ENCODE peak calls at places on chromosome 13, in ten cellular contexts. One of them, this sample, is unnamed. For H3K4me1, the result is how much of the 10 kb centered on the place peaks cover.

GRCh38 chr13:113842336-113843062 is 21.4 kb downstream of the GAS6 start:
- DNase-seq in astrocyte: no peak
- DNase-seq in mesenchymal stem cell: no peak
- DNase-seq in keratinocyte: no peak
- DNase-seq in DND-41: no peak
- DNase-seq in PC-3: no peak
- DNase-seq in PC-9: no peak
- DNase-seq in IMR-90: no peak
- DNase-seq in neuronal stem cell: no peak
- DNase-seq in mammary epithelial cell: no peak
- DNase-seq in this sample: no peak

GRCh38 chr13:40433577-40433976 is 232.9 kb downstream of the FOXO1 start:
- DNase-seq in PC-9: no peak
- DNase-seq in keratinocyte: no peak
- DNase-seq in mammary epithelial cell: no peak
- DNase-seq in mesenchymal stem cell: no peak
- DNase-seq in PC-3: no peak
- DNase-seq in neuronal stem cell: no peak
- DNase-seq in IMR-90: no peak
- DNase-seq in DND-41: peak
- DNase-seq in astrocyte: no peak
- DNase-seq in this sample: no peak

GRCh38 chr13:67383358-67383757 is 153.2 kb upstream of the PCDH9 start:
- DNase-seq in mesenchymal stem cell: peak
- DNase-seq in mammary epithelial cell: no peak
- DNase-seq in neuronal stem cell: no peak
- DNase-seq in keratinocyte: no peak
- DNase-seq in PC-3: no peak
- DNase-seq in PC-9: no peak
- DNase-seq in astrocyte: peak
- DNase-seq in DND-41: no peak
- DNase-seq in IMR-90: peak
- DNase-seq in this sample: peak

GRCh38 chr13:33376212-33376611 is 90.7 kb upstream of the STARD13 start:
- DNase-seq in DND-41: no peak
- DNase-seq in PC-9: no peak
- DNase-seq in mesenchymal stem cell: no peak
- DNase-seq in neuronal stem cell: no peak
- DNase-seq in astrocyte: no peak
- DNase-seq in keratinocyte: no peak
- DNase-seq in PC-3: no peak
- DNase-seq in mammary epithelial cell: no peak
- DNase-seq in IMR-90: no peak
- DNase-seq in this sample: no peak

GRCh38 chr13:28449826-28450773 is 44.8 kb downstream of the FLT1 start:
- DNase-seq in astrocyte: no peak
- DNase-seq in IMR-90: no peak
- DNase-seq in DND-41: no peak
- DNase-seq in keratinocyte: no peak
- DNase-seq in PC-9: no peak
- DNase-seq in PC-3: peak
- DNase-seq in mammary epithelial cell: no peak
- DNase-seq in mesenchymal stem cell: peak
- DNase-seq in neuronal stem cell: no peak
- DNase-seq in this sample: no peak

GRCh38 chr13:29849071-29849541 is 1.3 kb downstream of the UBL3 start:
- DNase-seq in PC-3: peak
- DNase-seq in neuronal stem cell: no peak
- DNase-seq in astrocyte: peak
- DNase-seq in mesenchymal stem cell: peak
- DNase-seq in DND-41: peak
- DNase-seq in PC-9: no peak
- DNase-seq in IMR-90: peak
- DNase-seq in mammary epithelial cell: peak
- DNase-seq in keratinocyte: no peak
- DNase-seq in this sample: peak

GRCh38 chr13:72198967-72199601 is 332.1 kb upstream of the DACH1 start:
- DNase-seq in keratinocyte: no peak
- DNase-seq in astrocyte: no peak
- DNase-seq in neuronal stem cell: no peak
- DNase-seq in mammary epithelial cell: no peak
- DNase-seq in IMR-90: no peak
- DNase-seq in PC-3: no peak
- DNase-seq in DND-41: no peak
- DNase-seq in PC-9: no peak
- DNase-seq in mesenchymal stem cell: no peak
- DNase-seq in this sample: no peak

GRCh38 chr13:57925250-57925649 is 293.7 kb downstream of the PCDH17 start:
- DNase-seq in PC-9: no peak
- DNase-seq in astrocyte: peak
- DNase-seq in DND-41: no peak
- DNase-seq in mammary epithelial cell: no peak
- DNase-seq in IMR-90: no peak
- DNase-seq in neuronal stem cell: no peak
- DNase-seq in mesenchymal stem cell: peak
- DNase-seq in PC-3: peak
- DNase-seq in keratinocyte: no peak
- DNase-seq in this sample: peak

DNA sequence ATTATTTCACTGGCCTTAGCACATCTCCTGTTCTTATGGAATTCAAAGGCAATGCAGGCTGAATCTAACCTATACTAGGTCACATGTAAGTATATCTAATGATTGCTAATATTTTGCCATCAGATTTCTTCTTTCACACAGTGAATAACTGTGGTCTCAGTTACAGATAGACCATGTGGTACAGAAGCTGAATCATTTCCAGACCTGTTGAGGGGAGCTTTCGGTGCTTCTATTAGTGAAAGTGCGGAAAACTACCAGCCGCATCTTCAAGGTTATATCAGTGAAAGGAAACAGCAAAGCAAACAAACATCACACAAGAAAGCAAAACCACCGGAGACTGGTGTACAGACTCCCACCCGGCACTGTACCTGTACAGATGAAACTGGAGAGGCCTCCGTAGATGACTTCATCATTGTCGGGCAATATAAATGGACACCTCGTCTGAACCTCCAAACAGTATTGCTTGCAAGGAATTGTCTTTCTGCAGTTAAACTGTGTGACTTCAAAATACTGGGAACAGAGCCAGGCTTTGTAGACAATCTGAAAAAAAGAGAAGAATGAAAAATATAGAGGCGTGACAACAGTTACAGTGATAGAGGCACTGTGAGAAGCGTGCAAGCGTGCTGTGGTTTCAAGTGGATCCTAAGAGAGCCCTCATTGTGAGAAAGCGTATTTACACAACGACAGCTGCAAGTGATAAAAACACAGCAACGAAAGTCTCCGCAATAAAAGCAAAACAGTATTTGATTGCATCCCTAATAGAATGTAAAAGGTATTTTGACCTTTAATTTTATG is 642.5 kb upstream of the ARGLU1 start:
- DNase-seq in IMR-90: peak
- DNase-seq in mammary epithelial cell: no peak
- DNase-seq in neuronal stem cell: no peak
- DNase-seq in mesenchymal stem cell: peak
- DNase-seq in keratinocyte: no peak
- DNase-seq in astrocyte: peak
- DNase-seq in DND-41: no peak
- DNase-seq in PC-3: no peak
- DNase-seq in PC-9: no peak
- DNase-seq in this sample: peak
- H3K4me2 ChIP-seq in IMR-90: peak
- H3K4me2 ChIP-seq in mammary epithelial cell: no peak
- H3K4me2 ChIP-seq in neuronal stem cell: no peak
- H3K4me2 ChIP-seq in mesenchymal stem cell: peak
- H3K4me2 ChIP-seq in keratinocyte: no peak
- H3K4me2 ChIP-seq in astrocyte: peak
- H3K4me2 ChIP-seq in DND-41: no peak
- H3K4me2 ChIP-seq in PC-3: peak
- H3K4me2 ChIP-seq in PC-9: no peak
- H3K4me2 ChIP-seq in this sample: peak

GRCh38 chr13:51815848-51816247 is 11.9 kb upstream of the DHRS12 start:
- DNase-seq in IMR-90: no peak
- DNase-seq in mammary epithelial cell: no peak
- DNase-seq in keratinocyte: no peak
- DNase-seq in PC-9: no peak
- DNase-seq in mesenchymal stem cell: no peak
- DNase-seq in PC-3: peak
- DNase-seq in neuronal stem cell: no peak
- DNase-seq in DND-41: no peak
- DNase-seq in astrocyte: no peak
- DNase-seq in this sample: no peak
- H3K4me1 ChIP-seq in IMR-90: under half
- H3K4me1 ChIP-seq in mammary epithelial cell: under half
- H3K4me1 ChIP-seq in keratinocyte: under half
- H3K4me1 ChIP-seq in PC-9: under half
- H3K4me1 ChIP-seq in mesenchymal stem cell: under half
- H3K4me1 ChIP-seq in PC-3: under half
- H3K4me1 ChIP-seq in neuronal stem cell: under half
- H3K4me1 ChIP-seq in DND-41: under half
- H3K4me1 ChIP-seq in astrocyte: under half
- H3K4me1 ChIP-seq in this sample: under half

GRCh38 chr13:34678154-34678553 is 263.9 kb upstream of the NBEA start:
- DNase-seq in PC-9: peak
- DNase-seq in mammary epithelial cell: peak
- DNase-seq in PC-3: peak
- DNase-seq in DND-41: no peak
- DNase-seq in astrocyte: peak
- DNase-seq in mesenchymal stem cell: peak
- DNase-seq in keratinocyte: no peak
- DNase-seq in IMR-90: no peak
- DNase-seq in neuronal stem cell: no peak
- DNase-seq in this sample: peak

GRCh38 chr13:34667356-34668218 is 274.5 kb upstream of the NBEA start:
- DNase-seq in mammary epithelial cell: no peak
- DNase-seq in neuronal stem cell: no peak
- DNase-seq in keratinocyte: no peak
- DNase-seq in astrocyte: no peak
- DNase-seq in DND-41: no peak
- DNase-seq in mesenchymal stem cell: no peak
- DNase-seq in IMR-90: no peak
- DNase-seq in PC-9: no peak
- DNase-seq in PC-3: no peak
- DNase-seq in this sample: no peak

GRCh38 chr13:34671136-34671535 is 270.9 kb upstream of the NBEA start:
- DNase-seq in PC-3: no peak
- DNase-seq in IMR-90: no peak
- DNase-seq in mammary epithelial cell: no peak
- DNase-seq in mesenchymal stem cell: no peak
- DNase-seq in DND-41: no peak
- DNase-seq in neuronal stem cell: no peak
- DNase-seq in keratinocyte: no peak
- DNase-seq in astrocyte: peak
- DNase-seq in PC-9: no peak
- DNase-seq in this sample: peak

GRCh38 chr13:34675626-34676025 is 266.4 kb upstream of the NBEA start:
- DNase-seq in PC-3: no peak
- DNase-seq in mesenchymal stem cell: peak
- DNase-seq in mammary epithelial cell: no peak
- DNase-seq in keratinocyte: no peak
- DNase-seq in neuronal stem cell: no peak
- DNase-seq in astrocyte: peak
- DNase-seq in PC-9: no peak
- DNase-seq in DND-41: no peak
- DNase-seq in IMR-90: no peak
- DNase-seq in this sample: peak

DNA sequence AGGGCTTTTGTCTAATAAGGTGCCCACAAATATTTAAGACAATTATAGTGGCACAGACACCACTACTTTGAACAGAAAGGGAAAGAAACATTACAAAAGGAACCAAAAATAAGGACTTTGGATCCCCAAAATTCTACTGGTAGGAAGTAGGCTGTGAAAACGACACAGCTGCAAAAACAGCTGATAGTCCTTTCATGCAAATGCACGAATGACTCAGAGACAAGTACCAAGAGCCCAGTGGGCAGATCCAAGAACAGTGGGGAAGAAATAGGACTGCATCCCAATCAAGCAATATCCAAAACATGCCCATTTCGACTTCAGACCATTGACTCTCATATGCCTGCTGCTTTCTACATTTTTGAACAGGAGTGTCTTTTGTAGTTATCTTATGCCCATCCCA is 269.4 kb upstream of the NBEA start:
- DNase-seq in PC-9: no peak
- DNase-seq in PC-3: no peak
- DNase-seq in mammary epithelial cell: peak
- DNase-seq in mesenchymal stem cell: no peak
- DNase-seq in neuronal stem cell: no peak
- DNase-seq in IMR-90: no peak
- DNase-seq in astrocyte: peak
- DNase-seq in keratinocyte: no peak
- DNase-seq in DND-41: no peak
- DNase-seq in this sample: no peak
- H3K4me2 ChIP-seq in PC-9: no peak
- H3K4me2 ChIP-seq in PC-3: no peak
- H3K4me2 ChIP-seq in mammary epithelial cell: no peak
- H3K4me2 ChIP-seq in mesenchymal stem cell: no peak
- H3K4me2 ChIP-seq in neuronal stem cell: no peak
- H3K4me2 ChIP-seq in IMR-90: no peak
- H3K4me2 ChIP-seq in astrocyte: no peak
- H3K4me2 ChIP-seq in keratinocyte: no peak
- H3K4me2 ChIP-seq in DND-41: no peak
- H3K4me2 ChIP-seq in this sample: no peak

GRCh38 chr13:66341978-66342377 is 888.2 kb downstream of the PCDH9 start:
- DNase-seq in PC-9: no peak
- DNase-seq in IMR-90: no peak
- DNase-seq in mesenchymal stem cell: no peak
- DNase-seq in mammary epithelial cell: no peak
- DNase-seq in PC-3: no peak
- DNase-seq in neuronal stem cell: no peak
- DNase-seq in astrocyte: no peak
- DNase-seq in keratinocyte: no peak
- DNase-seq in DND-41: no peak
- DNase-seq in this sample: peak

GRCh38 chr13:66345988-66346387 is 884.1 kb downstream of the PCDH9 start:
- DNase-seq in IMR-90: no peak
- DNase-seq in PC-3: no peak
- DNase-seq in astrocyte: no peak
- DNase-seq in PC-9: no peak
- DNase-seq in mesenchymal stem cell: no peak
- DNase-seq in keratinocyte: no peak
- DNase-seq in DND-41: no peak
- DNase-seq in neuronal stem cell: no peak
- DNase-seq in mammary epithelial cell: no peak
- DNase-seq in this sample: no peak

GRCh38 chr13:66347718-66348117 is 882.4 kb downstream of the PCDH9 start:
- DNase-seq in mammary epithelial cell: no peak
- DNase-seq in DND-41: no peak
- DNase-seq in neuronal stem cell: no peak
- DNase-seq in mesenchymal stem cell: no peak
- DNase-seq in astrocyte: peak
- DNase-seq in IMR-90: peak
- DNase-seq in PC-9: no peak
- DNase-seq in PC-3: no peak
- DNase-seq in keratinocyte: no peak
- DNase-seq in this sample: no peak

GRCh38 chr13:66343224-66343828 is 886.8 kb downstream of the PCDH9 start:
- DNase-seq in DND-41: no peak
- DNase-seq in PC-3: no peak
- DNase-seq in IMR-90: no peak
- DNase-seq in mammary epithelial cell: no peak
- DNase-seq in mesenchymal stem cell: no peak
- DNase-seq in keratinocyte: no peak
- DNase-seq in PC-9: no peak
- DNase-seq in astrocyte: no peak
- DNase-seq in neuronal stem cell: no peak
- DNase-seq in this sample: no peak

DNA sequence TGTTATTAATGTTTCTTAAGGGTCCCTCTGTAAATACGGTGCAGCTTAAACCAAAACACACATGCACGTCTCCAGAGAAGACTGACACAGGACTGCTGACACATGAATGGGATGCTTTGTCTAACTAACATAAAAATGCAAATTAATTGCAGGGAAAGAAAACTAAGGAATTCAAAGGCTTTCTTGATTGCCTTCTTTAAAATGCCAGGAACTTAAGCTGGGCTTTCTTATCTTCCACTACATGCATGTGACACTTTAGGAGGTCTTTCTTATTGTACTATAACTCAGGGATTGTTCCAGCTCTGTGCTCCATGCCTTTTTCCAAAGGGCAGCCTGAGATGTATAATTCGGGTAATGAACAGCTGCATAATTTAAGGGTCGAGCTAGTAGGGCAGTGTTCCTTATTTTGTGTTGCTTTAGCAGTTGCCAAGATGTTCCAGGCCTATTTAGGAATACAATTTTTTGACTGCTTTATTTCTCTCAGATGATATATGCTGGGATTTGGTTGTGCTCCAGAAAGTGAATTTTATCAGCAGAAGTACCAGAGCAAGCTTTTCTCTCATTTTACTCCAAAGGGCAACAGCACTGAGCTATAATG is 885.3 kb downstream of the PCDH9 start:
- DNase-seq in mammary epithelial cell: no peak
- DNase-seq in PC-3: no peak
- DNase-seq in astrocyte: no peak
- DNase-seq in DND-41: no peak
- DNase-seq in mesenchymal stem cell: no peak
- DNase-seq in IMR-90: no peak
- DNase-seq in neuronal stem cell: peak
- DNase-seq in keratinocyte: no peak
- DNase-seq in PC-9: no peak
- DNase-seq in this sample: peak
- H3K4me1 ChIP-seq in mammary epithelial cell: under half
- H3K4me1 ChIP-seq in PC-3: under half
- H3K4me1 ChIP-seq in astrocyte: under half
- H3K4me1 ChIP-seq in DND-41: under half
- H3K4me1 ChIP-seq in mesenchymal stem cell: under half
- H3K4me1 ChIP-seq in IMR-90: under half
- H3K4me1 ChIP-seq in neuronal stem cell: under half
- H3K4me1 ChIP-seq in keratinocyte: under half
- H3K4me1 ChIP-seq in PC-9: under half
- H3K4me1 ChIP-seq in this sample: under half